ENCODE peak calls at places on chromosomes 4 and X, in eight cellular contexts. S, B, C, A, M, Q, T and W are unnamed samples.

GRCh38 chr4:71026086-71026485 is 32.6 kb downstream of the DCK start:
- DNase-seq in S (peak; percentile 90), B (no peak), C (no peak), A (no peak), M (no peak), Q (peak; percentile 59), T (no peak), W (no peak)

GRCh38 chr4:108193891-108194672 is 25.4 kb upstream of the LEF1 start:
- DNase-seq in S (no peak), B (no peak), C (no peak), A (no peak), M (no peak), Q (no peak), T (no peak), W (no peak)

GRCh38 chr4:61572160-61572559 is 372.0 kb downstream of the ADGRL3 start:
- DNase-seq in S (peak; percentile 19), B (no peak), C (no peak), A (no peak), M (no peak), Q (no peak), T (no peak), W (no peak)

GRCh38 chr4:174522183-174523002 is at the start of gene HPGD:
- DNase-seq in S (no peak), B (peak; percentile 57), C (peak; percentile 34), A (peak; percentile 75), M (peak; percentile 90), Q (peak; percentile 42), T (peak; percentile 93), W (peak; percentile 24)

GRCh38 chr4:152462047-152462446 is 73.8 kb downstream of the FBXW7 start:
- DNase-seq in S (no peak), B (no peak), C (no peak), A (no peak), M (no peak), Q (no peak), T (no peak), W (no peak)

GRCh38 chr4:142824368-142824767 is 21.7 kb downstream of the INPP4B start:
- DNase-seq in S (peak; percentile 49), B (no peak), C (no peak), A (no peak), M (no peak), Q (no peak), T (no peak), W (no peak)

GRCh38 chr4:106369456-106370060 is 980 bp upstream of the GIMD1 start:
- DNase-seq in S (peak; percentile 86), B (no peak), C (peak; percentile 57), A (no peak), M (no peak), Q (peak; percentile 61), T (no peak), W (peak; percentile 64)

GRCh38 chrX:131987252-131987651 is 35.9 kb upstream of the STK26 start:
- DNase-seq in S (no peak), B (no peak), C (no peak), A (no peak), M (no peak), Q (no peak), T (no peak), W (no peak)

GRCh38 chr4:119671205-119671604 is 42.6 kb upstream of the PDE5A start:
- DNase-seq in S (no peak), B (no peak), C (no peak), A (no peak), M (no peak), Q (no peak), T (no peak), W (no peak)

GRCh38 chr4:89299153-89299789 is 8.3 kb downstream of the GPRIN3 start:
- DNase-seq in S (no peak), B (no peak), C (no peak), A (no peak), M (no peak), Q (no peak), T (no peak), W (no peak)

GRCh38 chrX:1093586-1094538 is 118.6 kb downstream of the CRLF2 start:
- DNase-seq in S (no peak), B (no peak), C (no peak), A (no peak), M (no peak), Q (no peak), T (no peak), W (no peak)

GRCh38 chrX:1093112-1093511 is 119.3 kb downstream of the CRLF2 start:
- DNase-seq in S (no peak), B (no peak), C (no peak), A (no peak), M (no peak), Q (no peak), T (no peak), W (no peak)

GRCh38 chrX:1097328-1097727 is 115.1 kb downstream of the CRLF2 start:
- DNase-seq in S (no peak), B (no peak), C (no peak), A (no peak), M (peak; percentile 6), Q (no peak), T (no peak), W (no peak)

GRCh38 chrX:1099146-1099770 is 113.2 kb downstream of the CRLF2 start:
- DNase-seq in S (no peak), B (no peak), C (no peak), A (no peak), M (no peak), Q (no peak), T (no peak), W (no peak)

DNA sequence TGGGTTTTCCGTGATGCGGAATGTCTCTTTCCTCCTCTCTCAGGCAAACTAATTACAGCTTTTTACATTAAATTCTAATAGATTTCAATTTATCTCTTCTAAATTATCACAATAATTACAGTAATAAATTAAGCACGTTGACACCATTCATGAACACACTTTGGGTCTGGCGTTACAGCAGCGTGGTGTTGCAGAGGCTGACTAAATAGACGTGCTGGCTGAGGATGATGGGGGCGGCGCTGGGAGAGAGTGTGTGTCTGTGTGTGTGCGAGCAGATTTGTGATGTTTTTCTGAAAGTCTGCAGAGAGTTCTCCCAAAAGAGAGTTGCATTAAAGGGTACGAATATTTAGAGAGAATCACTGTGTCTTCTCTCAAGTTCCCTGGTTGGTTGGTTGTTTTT is 117.5 kb downstream of the CRLF2 start:
- DNase-seq in S (no peak), B (no peak), C (no peak), A (no peak), M (no peak), Q (no peak), T (no peak), W (no peak)
- TF ChIP-seq POLR2A in S (no peak), B (no peak), C (no peak), A (no peak), M (no peak), Q (no peak), T (no peak), W (no peak)

DNA sequence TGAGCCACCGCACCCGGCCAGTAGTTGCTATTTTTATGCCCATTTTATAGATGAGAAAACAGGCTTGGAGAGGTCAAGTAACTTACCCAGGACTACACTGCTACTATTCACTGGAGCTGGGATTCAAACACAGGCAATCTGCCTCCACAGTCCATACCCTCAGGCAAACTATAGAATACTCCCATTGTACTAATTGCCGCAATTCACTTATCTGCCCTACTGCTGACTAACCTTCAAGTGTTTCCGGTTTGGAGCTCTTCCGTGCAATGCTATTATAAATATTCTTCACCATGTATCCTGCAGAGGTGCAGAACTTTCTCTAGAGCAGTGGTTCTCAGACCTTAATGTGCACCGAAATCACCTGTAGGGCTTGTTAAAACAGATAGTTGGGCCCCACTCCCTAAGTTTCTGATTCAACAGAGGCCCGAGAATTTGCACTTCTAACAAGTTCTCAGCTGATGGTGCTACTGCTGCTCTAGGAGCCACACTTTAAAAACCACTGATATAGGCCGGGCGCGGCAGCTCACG is 1.9 kb upstream of the G3BP2 start:
- DNase-seq in S (no peak), B (no peak), C (no peak), A (no peak), M (no peak), Q (no peak), T (no peak), W (no peak)
- TF ChIP-seq POLR2A in S (no peak), B (no peak), C (no peak), A (no peak), M (no peak), Q (no peak), T (no peak), W (no peak)

DNA sequence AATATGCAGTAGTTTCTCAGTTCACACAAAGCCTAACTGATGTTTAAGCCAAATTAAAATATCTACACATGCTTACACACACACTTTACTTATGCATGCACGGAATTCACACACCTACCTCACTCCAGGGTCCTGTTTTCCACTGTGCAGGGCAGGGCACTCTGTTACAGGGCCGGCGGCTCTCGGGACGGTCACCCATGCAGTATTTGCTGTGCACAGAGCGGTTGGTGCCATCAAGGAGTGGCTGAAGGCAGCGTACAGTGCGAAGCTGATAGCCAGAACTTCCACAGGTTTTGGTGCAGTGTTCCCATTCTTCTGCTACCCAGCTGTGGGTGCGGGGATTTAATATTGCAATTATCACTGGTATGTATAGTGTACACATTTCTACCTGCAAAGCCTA is 258.9 kb downstream of the NPFFR2 start:
- DNase-seq in S (no peak), B (no peak), C (no peak), A (no peak), M (no peak), Q (no peak), T (no peak), W (no peak)
- TF ChIP-seq POLR2A in S (no peak), B (no peak), C (no peak), A (no peak), M (no peak), Q (no peak), T (no peak), W (no peak)

GRCh38 chrX:103215768-103216085 is 819 bp downstream of the BEX4 start:
- DNase-seq in S (no peak), B (no peak), C (no peak), A (no peak), M (no peak), Q (peak; percentile 28), T (no peak), W (no peak)

GRCh38 chrX:103212749-103213457 is 2.0 kb upstream of the BEX4 start:
- DNase-seq in S (no peak), B (no peak), C (no peak), A (no peak), M (no peak), Q (no peak), T (no peak), W (peak; percentile 52)

GRCh38 chrX:103210056-103210455 is 4.9 kb upstream of the BEX4 start:
- DNase-seq in S (no peak), B (no peak), C (no peak), A (no peak), M (no peak), Q (no peak), T (no peak), W (no peak)

GRCh38 chrX:103211012-103211715 is 3.7 kb upstream of the BEX4 start:
- DNase-seq in S (peak; percentile 34), B (peak; percentile 21), C (peak; percentile 37), A (peak; percentile 44), M (no peak), Q (peak; percentile 39), T (no peak), W (peak; percentile 35)

DNA sequence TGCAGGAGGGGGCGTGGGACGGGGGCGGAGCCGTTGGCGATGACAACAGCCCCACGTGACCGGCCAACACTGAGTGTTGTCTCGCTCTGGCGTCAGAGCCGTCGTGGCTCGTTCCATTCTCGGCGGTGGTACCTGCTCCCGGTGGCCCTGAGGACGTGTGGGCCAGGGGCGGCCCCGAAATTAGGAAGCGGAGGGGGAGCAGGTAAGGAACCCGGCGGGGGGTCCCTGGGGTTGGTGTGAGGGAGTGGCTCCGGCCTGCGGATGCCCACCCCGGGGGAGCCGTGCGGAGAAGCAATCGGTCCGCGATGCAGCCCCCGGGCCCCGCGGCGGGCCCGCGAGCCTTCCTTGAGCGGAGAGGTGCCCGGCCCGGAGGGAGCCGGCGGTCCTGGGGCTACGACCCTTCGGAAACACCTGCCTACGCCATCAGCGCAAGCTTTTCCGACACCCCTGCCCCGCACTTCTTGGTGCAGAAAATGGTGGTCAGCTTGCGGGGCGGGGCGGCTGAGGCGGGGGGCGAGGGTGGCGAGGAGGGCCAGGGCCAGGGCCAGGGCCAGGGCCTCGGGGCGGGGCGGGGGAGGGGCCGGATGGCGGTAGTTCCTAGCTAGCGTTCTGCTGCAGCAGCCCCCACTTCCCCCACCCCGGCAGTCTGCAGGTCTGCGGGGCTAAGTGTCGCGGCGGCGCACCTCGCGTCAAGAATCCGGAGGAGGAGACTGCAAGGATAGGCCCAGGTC is at the start of gene BEX4:
- DNase-seq in S (peak; percentile 41), B (peak; percentile 83), C (peak; percentile 78), A (peak; percentile 84), M (peak; percentile 86), Q (peak; percentile 88), T (peak; percentile 94), W (peak; percentile 93)
- TF ChIP-seq POLR2A in S (no peak), B (peak; percentile 92), C (peak; percentile 87), A (no peak), M (no peak), Q (peak; percentile 85), T (peak; percentile 70), W (peak; percentile 71)